ENCODE peak calls at places on chromosomes 13 and 19, in four cellular contexts. A is H1, I is K562, Z is HCT116. T is an unnamed sample.

GRCh38 chr13:34114581-34114980 is 296.6 kb downstream of the RFC3 start:
- DNase-seq in A (no peak), I (no peak), Z (no peak), T (no peak)

GRCh38 chr13:75485286-75486062 is 3.5 kb upstream of the TBC1D4 start:
- DNase-seq in A (no peak), I (no peak), Z (peak; percentile 51), T (no peak)

GRCh38 chr19:3823345-3823704 is 37.1 kb upstream of the MATK start:
- DNase-seq in A (no peak), I (no peak), Z (no peak), T (no peak)

GRCh38 chr13:96020155-96020575 is 33.0 kb downstream of the UGGT2 start:
- DNase-seq in A (no peak), I (peak; percentile 11), Z (peak; percentile 56), T (peak; percentile 23)

GRCh38 chr19:12975221-12975756 is 5.9 kb downstream of the DAND5 start:
- DNase-seq in A (no peak), I (peak; percentile 3), Z (no peak), T (no peak)

GRCh38 chr13:34914416-34914815 is 27.7 kb upstream of the NBEA start:
- DNase-seq in A (no peak), I (no peak), Z (no peak), T (no peak)

GRCh38 chr13:27455331-27455855 is 5.0 kb upstream of the MTIF3 start:
- DNase-seq in A (no peak), I (no peak), Z (no peak), T (no peak)

GRCh38 chr19:2289714-2290435 is 7.9 kb upstream of the PEAK3 start:
- DNase-seq in A (no peak), I (peak; percentile 53), Z (no peak), T (peak; percentile 48)

GRCh38 chr19:31140717-31141116 is 208.5 kb downstream of the TSHZ3 start:
- DNase-seq in A (no peak), I (no peak), Z (no peak), T (no peak)

GRCh38 chr13:19067767-19068166 is 113.9 kb downstream of the TUBA3C start:
- DNase-seq in A (no peak), I (no peak), Z (no peak), T (no peak)

GRCh38 chr13:27988520-27988919 is at the start of gene URAD:
- DNase-seq in A (no peak), I (no peak), Z (no peak), T (no peak)

GRCh38 chr19:34926361-34926684 is 380 bp upstream of the ZNF30 start:
- DNase-seq in A (no peak), I (no peak), Z (no peak), T (no peak)

GRCh38 chr13:41751277-41751676 is 209.6 kb downstream of the VWA8 start:
- DNase-seq in A (no peak), I (peak; percentile 33), Z (no peak), T (no peak)
- TF ChIP-seq EGR1 in A (no peak), I (no peak), Z (no peak), T (no peak)

GRCh38 chr13:23547000-23547590 is 23.1 kb upstream of the TNFRSF19 start:
- DNase-seq in A (peak; percentile 63), I (no peak), Z (no peak), T (no peak)
- TF ChIP-seq EGR1 in A (no peak), I (no peak), Z (no peak), T (no peak)

GRCh38 chr13:84446972-84447700 is 564.9 kb upstream of the SLITRK1 start:
- DNase-seq in A (peak; percentile 38), I (no peak), Z (no peak), T (no peak)

GRCh38 chr13:84443463-84443862 is 561.2 kb upstream of the SLITRK1 start:
- DNase-seq in A (no peak), I (no peak), Z (no peak), T (no peak)

GRCh38 chr13:84445776-84446175 is 563.5 kb upstream of the SLITRK1 start:
- DNase-seq in A (no peak), I (no peak), Z (no peak), T (no peak)
- TF ChIP-seq EGR1 in A (no peak), I (no peak), Z (no peak), T (no peak)

GRCh38 chr19:53160350-53160749 is 1.5 kb upstream of the ZNF347 start:
- DNase-seq in A (no peak), I (no peak), Z (no peak), T (no peak)

GRCh38 chr19:53157601-53158000 is 1.3 kb downstream of the ZNF347 start:
- DNase-seq in A (peak; percentile 47), I (no peak), Z (no peak), T (no peak)

GRCh38 chr19:53156888-53157287 is 2.0 kb downstream of the ZNF347 start:
- DNase-seq in A (no peak), I (no peak), Z (no peak), T (no peak)

GRCh38 chr19:53158119-53158656 is 665 bp downstream of the ZNF347 start:
- DNase-seq in A (peak; percentile 65), I (peak; percentile 42), Z (no peak), T (no peak)

GRCh38 chr19:53161123-53161522 is 2.3 kb upstream of the ZNF347 start:
- DNase-seq in A (no peak), I (peak; percentile 85), Z (no peak), T (no peak)
- TF ChIP-seq EGR1 in A (no peak), I (no peak), Z (no peak), T (no peak)

GRCh38 chr19:41804327-41804726 is 7.9 kb downstream of the CEACAM3 start:
- DNase-seq in A (no peak), I (no peak), Z (no peak), T (no peak)

GRCh38 chr19:41802770-41803169 is 6.4 kb downstream of the CEACAM3 start:
- DNase-seq in A (no peak), I (no peak), Z (no peak), T (no peak)

GRCh38 chr19:41801031-41801430 is 4.6 kb downstream of the CEACAM3 start:
- DNase-seq in A (no peak), I (no peak), Z (no peak), T (no peak)

GRCh38 chr19:41799444-41800000 is 3.1 kb downstream of the CEACAM3 start:
- DNase-seq in A (no peak), I (no peak), Z (no peak), T (no peak)

DNA sequence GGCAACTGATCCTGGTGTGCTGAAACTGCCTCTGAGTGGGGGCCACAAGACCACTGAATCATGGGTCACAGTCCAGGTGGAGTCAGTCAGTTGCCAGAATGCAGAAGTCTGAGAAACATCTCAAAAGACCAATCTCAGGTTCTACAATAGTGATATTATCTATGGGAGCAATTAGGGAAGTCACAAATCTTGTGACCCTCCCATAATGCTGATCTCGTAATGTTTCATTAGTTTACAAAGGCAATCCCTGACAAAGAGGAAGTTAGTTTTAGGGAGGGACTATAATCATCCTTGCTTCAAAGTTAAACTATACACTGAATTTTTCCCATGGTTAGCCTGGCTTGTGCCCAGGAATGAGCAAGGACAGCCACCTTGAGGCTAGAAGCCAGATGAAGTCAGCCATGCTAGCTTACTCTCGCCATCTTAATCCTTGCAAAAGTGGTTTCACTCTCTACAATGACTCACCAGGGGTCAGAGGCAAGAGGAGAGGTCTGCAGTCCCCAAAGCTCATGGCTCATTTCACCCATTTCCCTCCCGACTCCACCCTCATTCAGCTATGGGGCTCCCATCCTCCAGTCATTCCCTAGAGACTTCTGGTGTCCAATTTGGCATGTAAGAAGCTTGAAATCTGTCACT is 5.4 kb downstream of the CEACAM3 start:
- DNase-seq in A (no peak), I (no peak), Z (no peak), T (no peak)
- TF ChIP-seq EGR1 in A (no peak), I (no peak), Z (no peak), T (no peak)

GRCh38 chr13:46051958-46052313 is 610 bp downstream of the ZC3H13 start:
- DNase-seq in A (no peak), I (no peak), Z (no peak), T (no peak)
- TF ChIP-seq EGR1 in A (no peak), I (no peak), Z (no peak), T (no peak)

GRCh38 chr19:40776966-40777794 is 867 bp upstream of the RAB4B start:
- DNase-seq in A (peak; percentile 89), I (peak; percentile 74), Z (peak; percentile 85), T (peak; percentile 99)

GRCh38 chr19:40777795-40778044 is 327 bp upstream of the RAB4B start:
- DNase-seq in A (no peak), I (no peak), Z (no peak), T (no peak)

GRCh38 chr19:40774916-40775631 is at the start of gene MIA:
- DNase-seq in A (no peak), I (no peak), Z (no peak), T (no peak)

GRCh38 chr19:40775632-40776022 is 306 bp downstream of the MIA start:
- DNase-seq in A (no peak), I (no peak), Z (no peak), T (no peak)

GRCh38 chr19:40776364-40776763 is 1.0 kb downstream of the MIA start:
- DNase-seq in A (no peak), I (no peak), Z (no peak), T (no peak)
- TF ChIP-seq EGR1 in A (no peak), I (no peak), Z (no peak), T (no peak)

GRCh38 chr19:518292-519231 is 11.3 kb downstream of the TPGS1 start:
- DNase-seq in A (peak; percentile 75), I (peak; percentile 75), Z (no peak), T (no peak)
- TF ChIP-seq EGR1 in A (no peak), I (no peak), Z (no peak), T (no peak)

GRCh38 chr19:49749055-49749716 is 13.9 kb downstream of the TSKS start:
- DNase-seq in A (no peak), I (peak; percentile 35), Z (peak; percentile 27), T (no peak)
- TF ChIP-seq EGR1 in A (no peak), I (no peak), Z (no peak), T (no peak)